ENCODE peak calls at places on chromosomes 13 and 19, in six cellular contexts. C is upper lobe of right lung, S is heart left ventricle, O is left lung, E is right lobe of liver, D is HCT116. L is an unnamed sample.

GRCh38 chr13:99916366-99917103 is 55.0 kb downstream of the ZIC5 start:
- ATAC-seq in C (peak), S (no peak), O (peak), E (peak), D (peak), L (peak)

GRCh38 chr13:39329182-39329639 is 273.8 kb downstream of the LHFPL6 start:
- ATAC-seq in C (no peak), S (no peak), O (no peak), E (no peak), D (no peak), L (no peak)

GRCh38 chr13:90690458-90691063 is 656.9 kb upstream of the MIR17HG start:
- ATAC-seq in C (peak), S (peak), O (peak), E (no peak), D (no peak), L (peak)

GRCh38 chr19:3211191-3211590 is 13.3 kb upstream of the CELF5 start:
- ATAC-seq in C (no peak), S (no peak), O (no peak), E (no peak), D (peak), L (no peak)

GRCh38 chr13:90890435-90890834 is 457.1 kb upstream of the MIR17HG start:
- ATAC-seq in C (peak), S (no peak), O (peak), E (no peak), D (no peak), L (no peak)

GRCh38 chr13:100544866-100545683 is 43.5 kb downstream of the GGACT start:
- ATAC-seq in C (peak), S (peak), O (peak), E (peak), D (peak), L (peak)

GRCh38 chr13:51518847-51519246 is 65.4 kb upstream of the WDFY2 start:
- ATAC-seq in C (peak), S (no peak), O (no peak), E (no peak), D (no peak), L (no peak)

GRCh38 chr13:46631184-46631542 is 78.2 kb downstream of the LRCH1 start:
- ATAC-seq in C (no peak), S (no peak), O (no peak), E (no peak), D (no peak), L (no peak)

GRCh38 chr19:9700229-9700981 is 25.5 kb upstream of the ZNF562 start:
- ATAC-seq in C (no peak), S (no peak), O (no peak), E (no peak), D (no peak), L (no peak)

GRCh38 chr13:79079351-79079839 is 326.7 kb downstream of the RBM26 start:
- ATAC-seq in C (no peak), S (no peak), O (no peak), E (no peak), D (no peak), L (no peak)

GRCh38 chr13:31245974-31246373 is 46.2 kb downstream of the B3GLCT start:
- ATAC-seq in C (no peak), S (no peak), O (no peak), E (no peak), D (no peak), L (no peak)

DNA sequence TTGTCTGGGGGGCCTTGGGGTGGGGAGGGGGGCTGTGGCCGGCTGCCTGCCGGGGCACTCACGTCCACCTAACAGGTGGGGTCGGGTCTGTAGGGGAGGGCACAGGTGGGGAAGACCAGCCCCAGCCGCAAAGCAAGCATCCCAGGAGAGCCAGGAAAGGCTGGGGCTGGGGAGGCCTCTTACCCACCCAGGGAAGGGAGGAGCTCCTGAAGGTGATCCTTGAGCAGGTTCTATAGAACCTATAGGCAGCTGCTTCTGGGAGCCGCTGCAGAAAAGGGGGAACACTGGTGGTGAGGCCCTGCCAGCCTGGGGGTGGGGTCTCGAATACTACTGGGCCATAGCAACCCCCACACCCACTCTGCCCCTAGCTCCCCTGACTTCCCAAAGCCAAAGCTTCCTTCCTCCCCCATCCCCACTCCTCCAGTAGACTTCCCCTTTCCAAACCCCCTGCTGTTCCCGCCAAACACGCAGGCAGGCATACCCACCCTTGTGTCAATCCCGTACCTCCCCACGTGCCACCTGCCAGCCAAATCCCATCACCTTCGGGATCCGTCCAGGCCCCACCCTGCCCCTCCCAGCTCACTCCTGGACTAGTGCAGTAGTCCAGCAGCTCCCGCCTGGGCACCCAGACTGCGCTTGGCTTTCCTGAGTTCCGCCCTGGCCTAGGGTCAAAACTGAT is 5.6 kb downstream of the KLF16 start:
- ATAC-seq in C (no peak), S (no peak), O (no peak), E (no peak), D (no peak), L (no peak)
- H3K4me3 ChIP-seq in C (peak), S (peak), O (no peak), E (peak), D (peak), L (peak)

DNA sequence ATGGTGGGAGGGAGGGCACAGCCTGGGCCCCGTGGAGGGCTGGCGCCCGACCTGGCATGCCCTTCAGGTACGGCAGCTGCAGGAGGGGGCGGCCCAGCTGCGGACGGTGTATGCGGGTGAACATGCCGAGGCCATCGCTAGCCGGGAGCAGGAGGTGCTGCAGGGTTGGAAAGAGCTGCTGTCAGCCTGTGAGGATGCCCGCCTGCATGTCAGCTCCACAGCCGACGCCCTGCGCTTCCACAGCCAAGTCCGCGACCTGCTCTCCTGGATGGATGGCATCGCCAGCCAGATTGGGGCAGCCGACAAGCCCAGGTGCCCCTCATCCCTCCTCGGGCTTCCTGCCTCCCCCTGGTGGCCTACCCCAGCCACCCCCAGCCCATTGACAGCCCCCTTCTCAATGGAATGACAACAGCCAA is 16.6 kb upstream of the SHKBP1 start:
- ATAC-seq in C (peak), S (no peak), O (no peak), E (no peak), D (no peak), L (no peak)
- TF ChIP-seq CTCF in C (no peak), S (no peak), O (no peak), E (no peak), D (no peak), L (no peak)

GRCh38 chr13:113928701-113929627 is 44.9 kb downstream of the C13orf46 start:
- ATAC-seq in C (peak), S (peak), O (peak), E (peak), D (peak), L (peak)
- H3K4me3 ChIP-seq in C (no peak), S (no peak), O (no peak), E (no peak), D (no peak), L (no peak)

DNA sequence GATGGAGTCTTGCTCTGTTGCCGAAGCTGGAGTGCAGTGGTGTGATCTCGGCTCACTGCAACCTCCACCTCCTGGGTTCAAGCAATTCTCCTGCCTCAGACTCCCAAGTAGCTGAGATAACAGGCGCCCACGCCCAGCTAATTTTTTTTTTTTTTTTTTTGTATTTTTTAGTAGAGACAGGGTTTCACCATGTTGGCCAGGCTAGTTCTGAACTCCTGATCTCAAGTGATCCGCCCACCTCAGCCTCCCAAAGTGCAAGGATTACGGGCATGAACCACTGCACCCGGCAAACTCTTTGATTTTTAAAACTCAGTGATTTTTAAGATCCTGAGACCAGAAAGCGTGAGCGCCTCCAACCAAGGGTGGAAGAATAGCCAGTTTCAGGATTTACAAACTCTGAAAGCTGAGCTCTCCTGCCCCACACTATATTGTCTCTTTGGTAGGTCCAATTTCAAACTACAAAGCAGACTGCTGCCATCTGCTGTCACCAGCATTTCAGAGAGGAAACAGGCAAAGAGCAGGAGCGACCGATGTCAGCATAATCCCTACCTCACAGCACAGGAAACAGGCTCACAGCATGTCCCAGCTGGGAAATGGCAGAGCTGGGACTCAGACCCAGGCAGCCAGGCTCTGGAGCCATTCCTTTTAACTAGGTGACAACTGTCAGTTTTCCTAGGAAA is 9.2 kb downstream of the NOSIP start:
- ATAC-seq in C (no peak), S (peak), O (peak), E (peak), D (peak), L (no peak)
- TF ChIP-seq CTCF in C (peak), S (peak), O (no peak), E (peak), D (peak), L (peak)